ENCODE peak calls at places on chromosome 20, in seven cellular contexts. V is Peyer's patch, R is breast epithelium, K is kidney epithelial cell, X is cardiac fibroblast, Y is brain microvascular endothelial cell, O is GM20000. U is an unnamed sample.

GRCh38 chr20:34112600-34113061 is 588 bp upstream of the EIF2S2 start:
- DNase-seq in V (peak), R (peak), K (no peak), X (peak), Y (peak), O (peak), U (no peak)

GRCh38 chr20:50285376-50286173 is 94.9 kb downstream of the CEBPB start:
- DNase-seq in V (no peak), R (no peak), K (no peak), X (peak), Y (no peak), O (peak), U (no peak)

GRCh38 chr20:36465109-36466080 is 75.9 kb upstream of the MYL9 start:
- DNase-seq in V (peak), R (no peak), K (no peak), X (peak), Y (peak), O (peak), U (no peak)

GRCh38 chr20:62156592-62157386 is 13.2 kb downstream of the SS18L1 start:
- DNase-seq in V (peak), R (no peak), K (no peak), X (peak), Y (peak), O (peak), U (peak)

GRCh38 chr20:24639167-24639548 is 169.7 kb downstream of the SYNDIG1 start:
- DNase-seq in V (no peak), R (no peak), K (no peak), X (no peak), Y (no peak), O (no peak), U (no peak)

GRCh38 chr20:34569598-34569997 is 11.1 kb downstream of the MAP1LC3A start:
- DNase-seq in V (no peak), R (no peak), K (no peak), X (no peak), Y (no peak), O (no peak), U (no peak)

GRCh38 chr20:52124821-52125220 is 66.8 kb downstream of the ZFP64 start:
- DNase-seq in V (no peak), R (no peak), K (no peak), X (no peak), Y (no peak), O (no peak), U (no peak)

GRCh38 chr20:2066461-2067122 is 35.0 kb upstream of the STK35 start:
- DNase-seq in V (no peak), R (no peak), K (no peak), X (no peak), Y (no peak), O (no peak), U (no peak)

GRCh38 chr20:6418732-6419131 is 295.9 kb upstream of the FERMT1 start:
- DNase-seq in V (no peak), R (no peak), K (no peak), X (no peak), Y (no peak), O (no peak), U (no peak)

GRCh38 chr20:16819483-16819882 is 71.3 kb downstream of the OTOR start:
- DNase-seq in V (no peak), R (no peak), K (no peak), X (no peak), Y (no peak), O (no peak), U (no peak)

GRCh38 chr20:62304331-62305148 is 1.7 kb downstream of the ADRM1 start:
- DNase-seq in V (no peak), R (no peak), K (no peak), X (no peak), Y (no peak), O (no peak), U (no peak)

GRCh38 chr20:64010711-64011237 is 25.2 kb upstream of the C20orf204 start:
- DNase-seq in V (no peak), R (no peak), K (no peak), X (no peak), Y (no peak), O (no peak), U (no peak)

GRCh38 chr20:64162239-64162621 is 2.0 kb upstream of the MYT1 start:
- DNase-seq in V (no peak), R (no peak), K (no peak), X (no peak), Y (no peak), O (no peak), U (no peak)

GRCh38 chr20:59010995-59011873 is 4.2 kb upstream of the CTSZ start:
- DNase-seq in V (peak), R (peak), K (peak), X (peak), Y (peak), O (no peak), U (no peak)

GRCh38 chr20:61766921-61767610 is 298.6 kb downstream of the TAF4 start:
- DNase-seq in V (peak), R (no peak), K (no peak), X (no peak), Y (no peak), O (no peak), U (no peak)

GRCh38 chr20:25254986-25255680 is 7.2 kb downstream of the PYGB start:
- DNase-seq in V (peak), R (peak), K (no peak), X (no peak), Y (no peak), O (no peak), U (peak)

GRCh38 chr20:719816-720215 is 44.2 kb upstream of the SCRT2 start:
- DNase-seq in V (no peak), R (no peak), K (no peak), X (no peak), Y (no peak), O (no peak), U (no peak)

GRCh38 chr20:59603176-59603575 is 1.2 kb upstream of the PHACTR3 start:
- DNase-seq in V (no peak), R (no peak), K (no peak), X (no peak), Y (no peak), O (no peak), U (no peak)

GRCh38 chr20:44460795-44461141 is 14.9 kb upstream of the TTPAL start:
- DNase-seq in V (no peak), R (no peak), K (no peak), X (peak), Y (no peak), O (peak), U (no peak)

GRCh38 chr20:44456611-44457010 is 19.1 kb upstream of the TTPAL start:
- DNase-seq in V (no peak), R (no peak), K (no peak), X (no peak), Y (no peak), O (no peak), U (no peak)

GRCh38 chr20:44454301-44454963 is 21.2 kb upstream of the TTPAL start:
- DNase-seq in V (no peak), R (no peak), K (no peak), X (no peak), Y (no peak), O (no peak), U (no peak)

GRCh38 chr20:44461142-44461802 is 14.4 kb upstream of the TTPAL start:
- DNase-seq in V (no peak), R (no peak), K (no peak), X (no peak), Y (no peak), O (no peak), U (no peak)

GRCh38 chr20:44457016-44457415 is 18.7 kb upstream of the TTPAL start:
- DNase-seq in V (peak), R (no peak), K (no peak), X (no peak), Y (no peak), O (no peak), U (no peak)
- TF ChIP-seq CTCF in V (no peak), R (no peak), K (no peak), X (no peak), Y (no peak), O (no peak), U (no peak)

DNA sequence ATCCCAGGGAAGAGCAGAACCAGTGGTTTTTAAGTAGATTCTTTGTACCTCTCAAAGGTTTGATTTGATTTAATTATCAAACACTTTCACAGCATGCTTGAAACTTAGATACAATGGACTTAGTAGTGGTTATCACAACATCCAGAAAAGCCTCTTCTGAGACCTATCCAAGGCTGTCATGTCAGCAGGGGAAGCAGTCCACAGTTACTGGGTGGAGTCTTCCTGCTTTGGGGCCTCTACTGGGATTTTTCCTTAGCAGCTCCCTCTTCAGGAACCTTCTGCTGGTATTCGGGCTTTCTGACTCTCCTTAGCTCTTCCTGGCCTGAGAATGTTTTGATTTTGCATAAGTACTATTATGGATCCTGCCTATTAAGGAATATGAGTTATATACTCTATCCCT is 36.0 kb downstream of the ARFGEF2 start:
- DNase-seq in V (no peak), R (no peak), K (no peak), X (peak), Y (no peak), O (no peak), U (no peak)
- TF ChIP-seq CTCF in V (no peak), R (no peak), K (no peak), X (no peak), Y (no peak), O (no peak), U (no peak)

GRCh38 chr20:47231382-47232042 is 125.0 kb downstream of the ZMYND8 start:
- DNase-seq in V (no peak), R (no peak), K (no peak), X (peak), Y (peak), O (no peak), U (no peak)
- TF ChIP-seq CTCF in V (no peak), R (no peak), K (no peak), X (no peak), Y (peak), O (no peak), U (no peak)

DNA sequence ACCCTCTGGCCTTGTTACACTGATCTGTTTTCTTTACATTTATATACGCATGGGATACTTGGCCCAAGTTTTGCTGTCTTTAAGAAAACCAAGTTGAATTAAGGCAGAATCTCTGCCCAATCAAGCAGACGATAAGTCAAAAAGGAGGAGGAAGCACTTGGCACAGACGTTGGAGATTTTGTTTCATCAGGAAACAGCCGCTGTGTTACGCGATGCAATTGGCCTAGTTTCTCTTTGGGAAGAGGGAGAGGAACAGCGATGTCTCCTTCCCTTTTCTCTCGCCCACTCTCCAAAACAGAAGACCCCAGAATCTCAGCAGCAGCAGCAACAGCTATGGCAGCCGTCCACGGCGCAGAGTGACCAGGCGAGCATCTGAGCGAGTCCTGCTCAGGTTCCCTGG is 20.2 kb upstream of the NAA20 start:
- DNase-seq in V (no peak), R (no peak), K (no peak), X (peak), Y (no peak), O (no peak), U (no peak)
- TF ChIP-seq CTCF in V (no peak), R (no peak), K (no peak), X (no peak), Y (no peak), O (no peak), U (no peak)

GRCh38 chr20:40938020-40938419 is 90.6 kb upstream of the TOP1 start:
- DNase-seq in V (no peak), R (no peak), K (no peak), X (no peak), Y (no peak), O (no peak), U (no peak)
- TF ChIP-seq CTCF in V (no peak), R (no peak), K (no peak), X (peak), Y (peak), O (no peak), U (peak)

GRCh38 chr20:41387433-41387832 is 20.8 kb upstream of the EMILIN3 start:
- DNase-seq in V (no peak), R (no peak), K (no peak), X (peak), Y (peak), O (no peak), U (no peak)
- TF ChIP-seq CTCF in V (no peak), R (no peak), K (no peak), X (no peak), Y (peak), O (no peak), U (no peak)

GRCh38 chr20:40603057-40603651 is 85.9 kb downstream of the MAFB start:
- DNase-seq in V (no peak), R (no peak), K (no peak), X (no peak), Y (no peak), O (no peak), U (no peak)

GRCh38 chr20:40606237-40606636 is 82.8 kb downstream of the MAFB start:
- DNase-seq in V (no peak), R (no peak), K (no peak), X (no peak), Y (no peak), O (no peak), U (no peak)

GRCh38 chr20:40607927-40608326 is 81.1 kb downstream of the MAFB start:
- DNase-seq in V (no peak), R (no peak), K (no peak), X (no peak), Y (no peak), O (no peak), U (no peak)

GRCh38 chr20:40604416-40604815 is 84.6 kb downstream of the MAFB start:
- DNase-seq in V (no peak), R (no peak), K (no peak), X (no peak), Y (no peak), O (no peak), U (no peak)

DNA sequence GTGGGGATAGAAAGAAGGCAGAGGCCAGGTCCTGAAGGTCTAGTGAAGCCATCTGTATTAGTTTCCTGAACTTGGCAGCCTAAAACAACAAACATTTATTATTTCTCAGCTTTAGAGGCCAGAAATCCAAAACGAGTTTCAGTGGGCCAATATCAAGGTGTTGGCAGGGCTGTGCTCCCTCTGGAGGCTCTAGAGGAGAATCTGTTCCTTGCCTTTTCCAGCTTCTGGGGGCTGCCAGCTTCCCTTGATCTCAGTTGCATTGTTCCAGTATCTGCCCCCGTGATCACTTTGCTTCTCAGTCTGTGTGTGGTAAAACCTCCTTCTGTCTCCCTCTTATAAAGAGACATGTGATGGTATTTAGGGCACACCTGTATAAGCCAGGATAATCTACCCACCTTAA is 82.4 kb downstream of the MAFB start:
- DNase-seq in V (no peak), R (no peak), K (no peak), X (peak), Y (no peak), O (no peak), U (no peak)
- TF ChIP-seq CTCF in V (no peak), R (no peak), K (no peak), X (no peak), Y (no peak), O (no peak), U (no peak)

GRCh38 chr20:10356628-10357027 is 77.4 kb downstream of the MKKS start:
- DNase-seq in V (no peak), R (no peak), K (no peak), X (no peak), Y (no peak), O (no peak), U (no peak)

GRCh38 chr20:10359621-10360040 is 74.4 kb downstream of the MKKS start:
- DNase-seq in V (no peak), R (no peak), K (no peak), X (no peak), Y (peak), O (no peak), U (no peak)

GRCh38 chr20:10357061-10357708 is 76.8 kb downstream of the MKKS start:
- DNase-seq in V (no peak), R (no peak), K (peak), X (no peak), Y (no peak), O (no peak), U (no peak)

GRCh38 chr20:10360878-10361277 is 73.1 kb downstream of the MKKS start:
- DNase-seq in V (no peak), R (no peak), K (no peak), X (no peak), Y (peak), O (no peak), U (no peak)

GRCh38 chr20:10357974-10358373 is 76.0 kb downstream of the MKKS start:
- DNase-seq in V (no peak), R (no peak), K (no peak), X (peak), Y (no peak), O (no peak), U (no peak)
- TF ChIP-seq CTCF in V (no peak), R (no peak), K (no peak), X (peak), Y (peak), O (no peak), U (peak)

GRCh38 chr20:43243672-43244269 is 54.1 kb upstream of the PTPRT start:
- DNase-seq in V (no peak), R (peak), K (no peak), X (peak), Y (no peak), O (no peak), U (no peak)
- TF ChIP-seq CTCF in V (no peak), R (no peak), K (peak), X (no peak), Y (no peak), O (no peak), U (peak)

U was measured in D721Med.